ENCODE peak calls at places on chromosomes 5 and 9, in nine cellular contexts. E is IMR-90, P is HAP-1, F is astrocyte of the spinal cord, V is BE2C, M is coronary artery, B is ovary, C is Panc1, A is NT2/D1. J is an unnamed sample.

GRCh38 chr5:1312993-1313833 is 18.3 kb upstream of the TERT start:
- DNase-seq in P (no peak), F (no peak), E (no peak), V (peak; percentile 7), B (no peak), C (no peak), M (peak; percentile 52), A (no peak), J (peak; percentile 68)

GRCh38 chr5:159877894-159878448 is 38.3 kb upstream of the ADRA1B start:
- DNase-seq in A (no peak), P (no peak), M (no peak), V (no peak), E (no peak), F (no peak), B (peak; percentile 87), C (no peak), J (no peak)

GRCh38 chr5:58545912-58546311 is 37.0 kb upstream of the RAB3C start:
- DNase-seq in A (no peak), F (no peak), E (no peak), B (no peak), V (no peak), M (no peak), C (no peak), P (no peak), J (peak; percentile 63)

GRCh38 chr5:127529904-127530682 is 12.7 kb downstream of the PRRC1 start:
- DNase-seq in E (no peak), A (no peak), M (no peak), C (no peak), P (no peak), F (no peak), B (no peak), V (no peak), J (no peak)

GRCh38 chr9:106149956-106150355 is 455.6 kb downstream of the TMEM38B start:
- DNase-seq in M (no peak), V (no peak), E (no peak), P (no peak), A (no peak), F (no peak), B (no peak), C (no peak), J (no peak)

GRCh38 chr5:40437452-40437861 is 242.3 kb upstream of the PTGER4 start:
- DNase-seq in M (no peak), P (no peak), E (peak; percentile 87), B (no peak), C (no peak), V (no peak), A (no peak), F (peak; percentile 80), J (peak; percentile 37)

GRCh38 chr9:87445646-87446045 is 52.0 kb upstream of the DAPK1 start:
- DNase-seq in E (peak; percentile 1), M (no peak), C (no peak), B (no peak), A (peak; percentile 16), V (no peak), P (peak; percentile 28), F (peak; percentile 3), J (peak; percentile 33)

GRCh38 chr5:92543246-92543645 is 1037.8 kb downstream of the NR2F1-AS1 start:
- DNase-seq in E (peak; percentile 81), F (peak; percentile 76), A (no peak), C (no peak), P (no peak), M (no peak), B (no peak), V (no peak), J (no peak)

GRCh38 chr5:55638455-55638854 is 73.7 kb downstream of the SLC38A9 start:
- DNase-seq in A (no peak), C (no peak), E (peak; percentile 31), M (no peak), P (no peak), B (no peak), F (peak; percentile 40), V (no peak), J (no peak)

GRCh38 chr9:36164989-36165388 is 4.2 kb upstream of the CCIN start:
- DNase-seq in A (no peak), F (no peak), B (peak; percentile 32), P (peak; percentile 12), V (no peak), E (no peak), C (no peak), M (no peak), J (no peak)

GRCh38 chr9:129666575-129666974 is 1.1 kb downstream of the PRRX2 start:
- DNase-seq in B (no peak), C (no peak), F (no peak), E (no peak), A (no peak), M (no peak), V (no peak), P (no peak), J (no peak)

GRCh38 chr9:129665814-129666511 is 516 bp downstream of the PRRX2 start:
- DNase-seq in B (no peak), M (no peak), P (no peak), E (no peak), A (no peak), F (no peak), V (no peak), C (no peak), J (no peak)

GRCh38 chr9:129667378-129667777 is 1.9 kb downstream of the PRRX2 start:
- DNase-seq in V (no peak), E (no peak), A (no peak), F (no peak), B (no peak), C (no peak), M (no peak), P (no peak), J (no peak)

GRCh38 chr9:129665008-129665771 is at the start of gene PRRX2:
- DNase-seq in C (no peak), M (no peak), A (peak; percentile 33), F (peak; percentile 19), E (peak; percentile 43), P (peak; percentile 64), V (peak; percentile 48), B (no peak), J (no peak)

DNA sequence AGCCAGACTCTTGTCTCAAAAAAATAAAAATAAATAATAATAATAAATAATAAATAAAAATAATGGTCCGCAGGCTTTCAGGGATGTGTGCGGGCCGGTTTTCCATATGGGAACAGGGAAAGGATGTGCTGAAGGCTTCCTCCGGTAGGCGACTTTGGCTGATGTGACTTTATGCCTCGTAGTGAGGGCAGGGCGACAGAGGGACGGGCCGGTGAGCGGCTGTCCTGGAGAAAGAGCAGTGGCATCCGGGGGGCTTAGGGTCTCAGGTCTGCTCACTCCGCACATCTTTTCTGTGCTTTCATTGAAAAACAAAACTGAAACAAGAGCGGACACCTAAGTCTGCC is 811 bp upstream of the PRRX2 start:
- DNase-seq in V (no peak), E (no peak), M (no peak), A (no peak), C (no peak), P (no peak), B (no peak), F (no peak), J (no peak)
- H3K4me3 ChIP-seq in V (no peak overlapping the region), E (peak overlapping the region; percentile 92), M (peak overlapping the region; percentile 81), A (peak overlapping the region; percentile 51), C (no peak overlapping the region), P (no peak overlapping the region), B (no peak overlapping the region), F (no peak overlapping the region), J (no peak overlapping the region)

GRCh38 chr9:137275203-137275936 is 2.2 kb upstream of the TOR4A start:
- DNase-seq in F (no peak), B (peak; percentile 27), A (no peak), C (no peak), V (no peak), M (no peak), P (peak; percentile 13), E (no peak), J (no peak)

GRCh38 chr9:137277329-137278041 is at the start of gene TOR4A:
- DNase-seq in E (peak; percentile 86), M (peak; percentile 85), A (no peak), V (peak; percentile 32), C (no peak), P (peak; percentile 48), F (peak; percentile 89), B (peak; percentile 80), J (peak; percentile 93)

GRCh38 chr9:137276757-137277328 is 683 bp upstream of the TOR4A start:
- DNase-seq in C (no peak), E (peak; percentile 38), P (peak; percentile 68), A (no peak), V (peak; percentile 52), F (peak; percentile 53), M (no peak), B (peak; percentile 89), J (peak; percentile 78)

GRCh38 chr9:137278061-137278912 is 761 bp downstream of the TOR4A start:
- DNase-seq in M (peak; percentile 72), P (peak; percentile 18), F (no peak), A (no peak), V (no peak), C (no peak), E (no peak), B (peak; percentile 54), J (peak; percentile 53)

GRCh38 chr9:137275937-137276756 is 1.4 kb upstream of the TOR4A start:
- DNase-seq in M (no peak), B (peak; percentile 30), A (no peak), P (peak; percentile 12), V (no peak), F (no peak), E (no peak), C (no peak), J (no peak)
- H3K4me3 ChIP-seq in M (peak overlapping the region; percentile 67), B (no peak overlapping the region), A (no peak overlapping the region), P (no peak overlapping the region), V (no peak overlapping the region), F (no peak overlapping the region), E (no peak overlapping the region), C (peak overlapping the region; percentile 55), J (no peak overlapping the region)

DNA sequence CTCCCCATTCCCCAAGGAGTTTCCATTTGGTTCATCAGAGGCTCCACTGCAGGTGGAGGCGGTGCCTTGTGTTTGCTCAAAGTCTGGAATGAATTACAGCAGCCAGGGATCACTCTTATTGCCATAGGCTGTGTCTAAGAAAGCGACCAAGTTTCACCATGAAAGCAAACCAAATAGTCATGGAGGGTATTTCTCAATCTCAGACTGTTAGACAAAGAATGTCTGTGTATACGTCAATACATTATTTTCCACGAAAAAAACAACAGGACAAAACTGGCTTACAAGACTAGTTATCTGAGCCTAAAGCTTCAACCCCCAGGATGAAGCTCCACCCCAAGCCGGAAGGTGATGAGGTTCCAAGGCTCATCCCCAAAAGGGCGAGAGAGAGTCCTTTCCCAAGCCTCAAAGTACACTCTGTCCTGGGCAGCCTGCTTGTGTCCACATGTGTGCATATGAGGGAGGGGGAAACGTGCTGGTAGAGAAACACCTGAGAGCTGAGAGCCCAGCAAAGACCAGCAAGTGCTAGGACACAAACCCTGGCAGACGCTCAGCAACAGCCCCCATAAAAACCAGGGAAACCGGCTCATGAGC is 4.3 kb downstream of the B4GALT1 start:
- DNase-seq in E (peak; percentile 79), B (peak; percentile 44), C (no peak), V (no peak), P (no peak), A (no peak), F (no peak), M (peak; percentile 87), J (no peak)
- H3K4me3 ChIP-seq in E (no peak overlapping the region), B (no peak overlapping the region), C (no peak overlapping the region), V (no peak overlapping the region), P (no peak overlapping the region), A (no peak overlapping the region), F (no peak overlapping the region), M (peak overlapping the region; percentile 95), J (no peak overlapping the region)

DNA sequence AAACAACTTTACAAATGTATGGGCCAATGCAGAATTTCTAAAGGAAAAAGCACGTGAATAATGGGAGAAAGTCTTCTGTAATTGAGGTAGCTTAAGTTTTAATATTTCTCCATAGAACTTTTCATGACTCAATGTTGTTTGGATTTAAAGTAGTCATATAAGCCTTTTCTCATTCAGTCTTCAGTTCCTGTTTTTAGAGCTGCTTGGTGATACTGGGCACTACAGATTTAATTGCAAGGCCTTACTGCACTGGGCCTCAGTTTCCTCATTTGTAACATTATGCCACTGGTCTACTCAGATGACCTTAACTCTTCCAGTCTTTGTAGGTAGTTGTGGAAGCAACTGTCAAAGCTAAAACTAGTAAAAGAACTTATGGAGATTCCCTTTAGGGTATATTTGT is 60.4 kb downstream of the WDR41 start:
- DNase-seq in C (no peak), F (no peak), M (no peak), V (no peak), P (no peak), A (no peak), E (peak; percentile 16), B (no peak), J (no peak)
- H3K4me3 ChIP-seq in C (no peak overlapping the region), F (no peak overlapping the region), M (no peak overlapping the region), V (no peak overlapping the region), P (no peak overlapping the region), A (no peak overlapping the region), E (no peak overlapping the region), B (no peak overlapping the region), J (no peak overlapping the region)

J was measured in HL-60.